ENCODE peak calls at places on chromosome 1, in eight cellular contexts. T is gastrocnemius medialis, D is lower lobe of right lung, W is PC-3, N is HepG2, Z is OCI-LY7, R is HFF-Myc, B is heart right ventricle. C is an unnamed sample.

GRCh38 chr1:151006331-151007052 is at the start of gene MINDY1:
- DNase-seq in T (peak; percentile 76), D (peak; percentile 73), W (peak; percentile 80), N (peak; percentile 95), Z (peak; percentile 69), R (peak; percentile 57), B (peak; percentile 79), C (peak; percentile 66)

GRCh38 chr1:69913967-69914366 is 291.4 kb downstream of the LRRC40 start:
- DNase-seq in T (no peak), D (no peak), W (no peak), N (no peak), Z (no peak), R (peak; percentile 57), B (peak; percentile 29), C (no peak)

GRCh38 chr1:185478878-185479277 is 161.8 kb upstream of the IVNS1ABP start:
- DNase-seq in T (no peak), D (no peak), W (no peak), N (no peak), Z (no peak), R (no peak), B (no peak), C (no peak)

GRCh38 chr1:180851995-180852887 is 60.5 kb upstream of the KIAA1614 start:
- DNase-seq in T (no peak), D (no peak), W (no peak), N (no peak), Z (peak; percentile 19), R (no peak), B (no peak), C (no peak)

GRCh38 chr1:16236091-16236494 is 890 bp downstream of the CPLANE2 start:
- DNase-seq in T (peak; percentile 37), D (no peak), W (peak; percentile 73), N (peak; percentile 35), Z (peak; percentile 69), R (no peak), B (no peak), C (peak; percentile 57)

GRCh38 chr1:23980006-23980724 is at the start of gene SRSF10:
- DNase-seq in T (peak; percentile 99), D (peak; percentile 98), W (peak; percentile 99), N (peak; percentile 95), Z (peak; percentile 100), R (peak; percentile 96), B (peak; percentile 98), C (peak; percentile 96)

GRCh38 chr1:173997796-173998195 is 24.4 kb downstream of the RC3H1 start:
- DNase-seq in T (no peak), D (no peak), W (no peak), N (no peak), Z (no peak), R (no peak), B (no peak), C (no peak)

GRCh38 chr1:83857108-83857507 is 141.8 kb downstream of the TTLL7 start:
- DNase-seq in T (no peak), D (no peak), W (no peak), N (no peak), Z (peak; percentile 34), R (peak; percentile 26), B (no peak), C (no peak)

GRCh38 chr1:113055570-113055969 is 17.4 kb upstream of the LRIG2 start:
- DNase-seq in T (no peak), D (no peak), W (no peak), N (no peak), Z (no peak), R (no peak), B (no peak), C (no peak)

GRCh38 chr1:113058861-113059441 is 14.0 kb upstream of the LRIG2 start:
- DNase-seq in T (no peak), D (no peak), W (no peak), N (no peak), Z (no peak), R (no peak), B (no peak), C (no peak)

GRCh38 chr1:113053344-113054138 is 19.5 kb upstream of the LRIG2 start:
- DNase-seq in T (no peak), D (no peak), W (no peak), N (no peak), Z (no peak), R (no peak), B (no peak), C (no peak)

DNA sequence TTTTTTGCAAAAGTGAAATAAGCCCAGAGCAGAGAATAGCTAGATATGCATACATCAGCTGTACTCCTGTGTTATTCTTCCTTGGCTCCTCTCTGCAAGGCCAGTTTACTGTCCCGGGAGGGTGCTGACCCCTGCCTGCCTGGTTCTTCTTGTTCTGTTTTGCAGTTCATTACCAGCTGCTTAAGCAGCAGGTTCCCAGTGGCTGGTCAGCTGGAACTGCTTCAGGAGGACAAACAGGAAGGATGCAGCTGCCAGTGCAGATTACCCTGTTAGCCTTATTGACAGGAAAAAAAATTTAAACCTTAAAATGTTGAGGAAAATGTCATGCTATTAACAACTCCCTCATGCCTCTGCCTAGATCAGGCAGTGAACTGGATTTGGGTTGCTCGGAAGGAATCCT is 16.0 kb upstream of the LRIG2 start:
- DNase-seq in T (no peak), D (no peak), W (no peak), N (no peak), Z (peak; percentile 43), R (no peak), B (no peak), C (no peak)
- TF ChIP-seq CTCF in T (no peak), D (no peak), W (no peak), N (peak; percentile 31), Z (no peak), R (no peak), B (no peak), C (no peak)

DNA sequence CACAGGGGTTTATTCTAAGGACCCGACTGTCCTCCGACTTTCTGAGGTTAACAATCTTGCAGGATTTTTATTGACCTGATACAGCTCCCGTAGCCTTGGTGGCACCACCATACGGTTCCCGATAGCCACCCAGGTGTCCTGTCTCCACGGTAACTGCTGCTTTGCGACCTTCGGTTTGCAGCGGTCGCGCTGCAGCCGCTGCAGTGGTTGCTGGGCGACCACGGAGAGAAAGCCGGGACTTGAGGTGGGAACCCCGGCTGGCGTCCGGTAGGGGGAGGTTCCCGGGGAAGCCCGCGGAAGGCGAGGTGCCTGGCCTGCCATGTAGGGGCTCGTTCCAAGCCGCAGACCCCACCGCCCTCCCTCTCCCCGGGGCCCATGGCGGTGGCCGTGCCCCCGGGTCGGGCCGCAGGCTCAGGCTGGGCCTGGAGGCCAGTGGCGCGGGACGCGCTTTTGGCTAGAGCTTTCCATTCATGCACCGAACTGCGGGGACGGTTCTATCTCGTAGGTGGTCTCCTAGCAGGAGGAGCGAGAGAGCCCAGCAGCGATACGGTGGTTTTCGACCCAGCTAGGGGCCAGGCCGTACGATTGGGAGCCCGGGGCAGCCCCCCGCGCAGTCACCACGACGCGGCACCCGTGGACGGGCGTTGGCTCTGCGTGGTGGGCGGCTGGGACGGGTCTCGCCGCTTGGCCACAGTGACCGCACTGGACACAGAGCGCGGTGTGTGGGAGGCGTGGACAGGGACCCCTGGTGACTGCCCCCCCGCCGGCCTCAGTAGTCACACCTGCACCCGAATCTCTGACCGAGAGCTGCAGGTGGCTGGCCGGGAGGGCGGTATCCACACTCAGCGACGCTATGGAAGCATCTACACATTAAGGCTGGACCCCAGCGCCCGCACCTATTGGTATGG is at the start of gene KLHDC9:
- DNase-seq in T (peak; percentile 68), D (peak; percentile 88), W (peak; percentile 96), N (peak; percentile 87), Z (peak; percentile 86), R (no peak), B (peak; percentile 77), C (peak; percentile 96)
- TF ChIP-seq CTCF in T (no peak), D (no peak), W (no peak), N (peak; percentile 50), Z (no peak), R (no peak), B (no peak), C (no peak)

GRCh38 chr1:154626456-154627246 is 18.7 kb upstream of the ADAR start:
- DNase-seq in T (no peak), D (no peak), W (no peak), N (peak; percentile 32), Z (peak; percentile 48), R (no peak), B (no peak), C (peak; percentile 34)

GRCh38 chr1:154628122-154628405 is 20.1 kb upstream of the ADAR start:
- DNase-seq in T (no peak), D (no peak), W (no peak), N (no peak), Z (no peak), R (no peak), B (no peak), C (no peak)

GRCh38 chr1:154629160-154630073 is 21.4 kb upstream of the ADAR start:
- DNase-seq in T (no peak), D (no peak), W (no peak), N (no peak), Z (no peak), R (no peak), B (no peak), C (no peak)

GRCh38 chr1:154624756-154625643 is 17.0 kb upstream of the ADAR start:
- DNase-seq in T (no peak), D (no peak), W (no peak), N (no peak), Z (no peak), R (no peak), B (no peak), C (no peak)

DNA sequence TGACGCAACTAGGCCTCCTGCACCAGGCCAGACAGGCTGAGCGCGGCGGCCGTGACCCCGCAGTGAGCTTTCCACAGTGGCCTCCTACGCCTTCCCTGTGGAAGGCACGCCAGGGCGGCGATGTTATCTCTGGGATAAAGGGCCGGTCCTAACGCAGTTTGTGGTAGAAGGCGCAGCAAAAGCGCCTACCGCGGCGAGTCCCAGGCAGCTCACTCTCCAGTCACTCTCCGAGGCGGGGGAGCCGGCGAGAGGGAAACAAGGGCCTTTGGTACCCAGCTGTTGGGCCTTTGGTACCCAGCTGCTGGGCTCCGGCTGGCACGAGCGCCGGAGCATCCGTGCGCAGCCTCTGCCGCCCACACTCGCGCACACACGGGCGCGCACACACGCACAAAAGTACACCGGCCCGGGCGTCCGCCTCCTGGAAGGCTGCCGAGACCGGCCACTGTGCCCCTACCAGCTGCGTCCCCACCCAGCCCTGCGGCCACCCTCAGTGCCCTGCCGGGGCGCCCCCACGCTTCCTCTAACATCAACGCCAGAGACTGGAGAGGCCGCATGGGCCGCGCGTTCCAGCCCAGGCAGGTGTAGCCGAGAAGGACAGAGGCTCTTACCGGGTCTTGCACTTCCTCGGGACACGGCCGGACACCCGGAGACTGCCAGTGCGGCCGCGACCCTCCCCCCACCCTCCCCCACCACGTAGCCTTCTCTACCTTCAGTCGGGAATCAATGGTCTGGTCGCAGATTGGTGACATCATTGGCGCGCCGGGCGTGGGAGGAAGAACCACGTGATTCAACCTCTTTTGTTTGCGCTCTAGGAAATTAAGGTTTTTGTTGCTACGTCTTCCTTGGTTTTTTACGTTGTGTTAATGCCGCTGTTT is 19.5 kb upstream of the ADAR start:
- DNase-seq in T (peak; percentile 80), D (peak; percentile 93), W (peak; percentile 96), N (peak; percentile 84), Z (peak; percentile 89), R (no peak), B (peak; percentile 95), C (peak; percentile 85)
- TF ChIP-seq CTCF in T (no peak), D (peak; percentile 7), W (peak; percentile 13), N (peak; percentile 1), Z (peak; percentile 37), R (no peak), B (no peak), C (no peak)

DNA sequence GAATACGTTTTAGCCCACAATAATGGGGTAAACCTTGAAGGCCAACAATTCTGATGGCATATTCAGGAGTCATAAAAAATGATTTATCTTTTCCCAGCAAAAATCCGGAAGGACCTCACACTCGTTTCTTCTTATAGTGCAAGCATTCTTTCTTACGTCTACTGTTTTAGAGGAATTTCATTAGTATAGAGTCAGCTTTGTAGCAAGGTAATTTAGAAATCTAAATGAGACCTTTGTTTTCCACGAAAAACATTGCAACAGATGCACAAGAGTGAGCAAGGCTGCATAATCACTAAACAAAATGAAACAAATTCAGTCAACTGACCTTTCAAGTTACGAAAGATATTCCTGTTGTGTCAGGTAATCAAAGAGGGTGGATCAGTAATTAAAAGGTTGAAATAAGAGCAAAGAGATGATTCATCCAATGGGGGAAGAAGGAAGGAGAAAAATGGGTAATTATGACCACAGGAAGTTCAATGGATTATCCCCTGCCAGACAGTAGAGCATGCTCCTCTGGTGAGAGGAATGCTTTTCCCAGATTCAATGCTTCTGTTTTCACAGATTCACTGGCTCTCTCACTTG is 558 bp upstream of the CSDE1 start:
- DNase-seq in T (no peak), D (no peak), W (no peak), N (peak; percentile 7), Z (peak; percentile 13), R (peak; percentile 6), B (no peak), C (no peak)
- TF ChIP-seq CTCF in T (no peak), D (no peak), W (no peak), N (no peak), Z (peak; percentile 27), R (no peak), B (no peak), C (no peak)

C was measured in GM13976.